ENCODE peak calls at places on chromosomes 7 and 10, in seven cellular contexts. H is heart right ventricle, W is dorsolateral prefrontal cortex, C is HCT116, T is cardiac fibroblast, R is fibroblast of pulmonary artery, G is PC-3. F is an unnamed sample.

GRCh38 chr10:58479016-58479415 is 33.7 kb upstream of the BICC1 start:
- DNase-seq in H (no peak), W (no peak), C (no peak), T (no peak), R (no peak), G (no peak), F (no peak)

GRCh38 chr7:127819975-127820778 is 168.2 kb downstream of the SND1 start:
- DNase-seq in H (no peak), W (no peak), C (peak), T (peak), R (peak), G (no peak), F (peak)

GRCh38 chr10:122740640-122741039 is 41.0 kb upstream of the C10orf120 start:
- DNase-seq in H (no peak), W (no peak), C (no peak), T (no peak), R (no peak), G (no peak), F (no peak)

GRCh38 chr10:119657725-119658124 is 6.5 kb downstream of the BAG3 start:
- DNase-seq in H (no peak), W (no peak), C (no peak), T (no peak), R (no peak), G (peak), F (peak)

GRCh38 chr7:58086871-58087535 is 637.0 kb downstream of the ZNF716 start:
- DNase-seq in H (no peak), W (peak), C (no peak), T (no peak), R (no peak), G (no peak), F (no peak)

GRCh38 chr10:119270893-119271361 is 63.6 kb downstream of the GRK5 start:
- DNase-seq in H (peak), W (no peak), C (peak), T (peak), R (peak), G (peak), F (no peak)

GRCh38 chr7:27167916-27168264 is 2.6 kb upstream of the HOXA9 start:
- DNase-seq in H (no peak), W (no peak), C (no peak), T (no peak), R (no peak), G (peak), F (no peak)

GRCh38 chr7:19944363-19945120 is 171.1 kb upstream of the TMEM196 start:
- DNase-seq in H (no peak), W (no peak), C (peak), T (no peak), R (no peak), G (no peak), F (no peak)

GRCh38 chr10:79244841-79245504 is 102.3 kb upstream of the PPIF start:
- DNase-seq in H (peak), W (no peak), C (no peak), T (peak), R (no peak), G (no peak), F (no peak)

GRCh38 chr10:79244068-79244442 is 103.2 kb upstream of the PPIF start:
- DNase-seq in H (no peak), W (no peak), C (no peak), T (no peak), R (no peak), G (no peak), F (no peak)

GRCh38 chr10:79241990-79242619 is 105.2 kb upstream of the PPIF start:
- DNase-seq in H (peak), W (no peak), C (no peak), T (peak), R (peak), G (peak), F (peak)

GRCh38 chr10:79242620-79243152 is 104.6 kb upstream of the PPIF start:
- DNase-seq in H (peak), W (peak), C (no peak), T (peak), R (peak), G (peak), F (peak)

GRCh38 chr10:79243211-79244067 is 103.8 kb upstream of the PPIF start:
- DNase-seq in H (peak), W (peak), C (no peak), T (no peak), R (no peak), G (no peak), F (peak)
- H3K4me3 ChIP-seq in H (peak), W (peak), C (no peak), T (peak), R (peak), G (no peak), F (peak)

DNA sequence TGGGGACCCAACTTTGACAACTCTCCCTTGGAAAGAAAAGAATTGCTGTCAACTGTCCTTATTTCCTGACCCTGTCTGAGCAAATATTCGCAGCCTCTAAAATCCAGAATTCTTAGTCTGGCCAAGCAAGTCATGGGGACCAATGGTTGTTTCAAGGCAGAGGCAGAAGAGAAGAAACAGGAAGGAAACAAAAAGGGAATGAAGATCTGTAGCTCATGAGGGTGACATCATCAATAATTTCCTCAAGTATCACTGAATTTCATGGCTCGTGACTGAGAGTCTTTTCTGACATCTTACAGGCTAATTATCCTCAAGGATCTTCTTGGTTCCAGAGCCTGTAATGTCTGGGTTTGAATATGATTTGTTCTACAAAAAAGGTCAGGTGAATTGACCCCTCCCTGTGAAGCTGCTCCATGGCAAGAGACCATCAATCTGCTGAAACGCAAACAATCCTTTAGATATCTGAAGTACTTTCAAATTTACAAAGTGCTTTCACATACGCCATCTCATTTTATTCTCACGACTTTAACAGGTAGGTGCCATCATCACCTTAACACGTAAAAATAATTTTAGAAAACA is 5.8 kb downstream of the CDK6 start:
- DNase-seq in H (no peak), W (no peak), C (no peak), T (no peak), R (no peak), G (no peak), F (no peak)
- H3K4me3 ChIP-seq in H (peak), W (no peak), C (no peak), T (no peak), R (no peak), G (no peak), F (peak)

GRCh38 chr10:73915206-73915851 is 4.4 kb downstream of the PLAU start:
- DNase-seq in H (no peak), W (no peak), C (no peak), T (no peak), R (no peak), G (peak), F (no peak)

GRCh38 chr10:73917566-73918305 is 6.8 kb downstream of the PLAU start:
- DNase-seq in H (no peak), W (no peak), C (no peak), T (no peak), R (no peak), G (peak), F (peak)

GRCh38 chr10:73914036-73914435 is 3.1 kb downstream of the PLAU start:
- DNase-seq in H (no peak), W (no peak), C (no peak), T (no peak), R (no peak), G (no peak), F (no peak)

GRCh38 chr10:73920084-73920483 is 9.2 kb downstream of the PLAU start:
- DNase-seq in H (peak), W (no peak), C (no peak), T (peak), R (no peak), G (peak), F (peak)

GRCh38 chr10:73916761-73917470 is 6.0 kb downstream of the PLAU start:
- DNase-seq in H (no peak), W (no peak), C (no peak), T (no peak), R (no peak), G (peak), F (no peak)
- H3K4me3 ChIP-seq in H (no peak), W (no peak), C (no peak), T (no peak), R (no peak), G (peak), F (no peak)

GRCh38 chr7:98559219-98559618 is 57.9 kb upstream of the NPTX2 start:
- DNase-seq in H (no peak), W (no peak), C (no peak), T (no peak), R (no peak), G (no peak), F (no peak)
- H3K4me3 ChIP-seq in H (no peak), W (no peak), C (no peak), T (no peak), R (no peak), G (no peak), F (no peak)

GRCh38 chr10:70672993-70673928 is 955 bp downstream of the ADAMTS14 start:
- DNase-seq in H (peak), W (no peak), C (no peak), T (peak), R (peak), G (peak), F (peak)

GRCh38 chr10:70673929-70674559 is 1.7 kb downstream of the ADAMTS14 start:
- DNase-seq in H (no peak), W (no peak), C (no peak), T (no peak), R (no peak), G (peak), F (no peak)

GRCh38 chr10:70671619-70672164 is 614 bp upstream of the ADAMTS14 start:
- DNase-seq in H (no peak), W (no peak), C (no peak), T (no peak), R (no peak), G (no peak), F (no peak)

GRCh38 chr10:70671229-70671588 is 1.1 kb upstream of the ADAMTS14 start:
- DNase-seq in H (no peak), W (no peak), C (no peak), T (no peak), R (no peak), G (no peak), F (no peak)

GRCh38 chr10:70672165-70672992 is at the start of gene ADAMTS14:
- DNase-seq in H (peak), W (peak), C (peak), T (peak), R (no peak), G (peak), F (no peak)
- H3K4me3 ChIP-seq in H (peak), W (peak), C (peak), T (peak), R (peak), G (peak), F (peak)